ENCODE peak calls at places on chromosome 2, in eight cellular contexts. One of them, this sample, is unnamed.

GRCh38 chr2:227536445-227536844 is 62.2 kb upstream of the SCYGR2 start:
- DNase-seq in GM12891: no peak
- DNase-seq in HL-60: no peak
- DNase-seq in transverse colon: no peak
- DNase-seq in suprapubic skin: no peak
- DNase-seq in endothelial cell of umbilical vein: no peak
- DNase-seq in SK-N-SH: peak
- DNase-seq in upper lobe of left lung: no peak
- DNase-seq in this sample: no peak

GRCh38 chr2:202752071-202752470 is 117.3 kb downstream of the FAM117B start:
- DNase-seq in GM12891: no peak
- DNase-seq in HL-60: no peak
- DNase-seq in transverse colon: no peak
- DNase-seq in suprapubic skin: no peak
- DNase-seq in endothelial cell of umbilical vein: no peak
- DNase-seq in SK-N-SH: no peak
- DNase-seq in upper lobe of left lung: no peak
- DNase-seq in this sample: no peak

GRCh38 chr2:159775006-159775405 is 23.0 kb downstream of the CD302 start:
- DNase-seq in GM12891: no peak
- DNase-seq in HL-60: no peak
- DNase-seq in transverse colon: no peak
- DNase-seq in suprapubic skin: no peak
- DNase-seq in endothelial cell of umbilical vein: no peak
- DNase-seq in SK-N-SH: no peak
- DNase-seq in upper lobe of left lung: no peak
- DNase-seq in this sample: no peak

GRCh38 chr2:8125741-8126691 is 555.8 kb upstream of the ID2 start:
- DNase-seq in GM12891: no peak
- DNase-seq in HL-60: no peak
- DNase-seq in transverse colon: no peak
- DNase-seq in suprapubic skin: no peak
- DNase-seq in endothelial cell of umbilical vein: no peak
- DNase-seq in SK-N-SH: no peak
- DNase-seq in upper lobe of left lung: peak
- DNase-seq in this sample: no peak

GRCh38 chr2:67871696-67872320 is 191.0 kb downstream of the C1D start:
- DNase-seq in GM12891: no peak
- DNase-seq in HL-60: no peak
- DNase-seq in transverse colon: no peak
- DNase-seq in suprapubic skin: no peak
- DNase-seq in endothelial cell of umbilical vein: peak
- DNase-seq in SK-N-SH: no peak
- DNase-seq in upper lobe of left lung: peak
- DNase-seq in this sample: no peak

GRCh38 chr2:63590621-63591408 is 2.1 kb downstream of the MDH1 start:
- DNase-seq in GM12891: no peak
- DNase-seq in HL-60: peak
- DNase-seq in transverse colon: peak
- DNase-seq in suprapubic skin: no peak
- DNase-seq in endothelial cell of umbilical vein: no peak
- DNase-seq in SK-N-SH: no peak
- DNase-seq in upper lobe of left lung: no peak
- DNase-seq in this sample: peak

GRCh38 chr2:113200736-113201490 is 27.1 kb downstream of the PSD4 start:
- DNase-seq in GM12891: no peak
- DNase-seq in HL-60: no peak
- DNase-seq in transverse colon: no peak
- DNase-seq in suprapubic skin: no peak
- DNase-seq in endothelial cell of umbilical vein: no peak
- DNase-seq in SK-N-SH: no peak
- DNase-seq in upper lobe of left lung: peak
- DNase-seq in this sample: no peak

GRCh38 chr2:45860136-45861106 is 208.9 kb downstream of the PRKCE start:
- DNase-seq in GM12891: no peak
- DNase-seq in HL-60: no peak
- DNase-seq in transverse colon: peak
- DNase-seq in suprapubic skin: peak
- DNase-seq in endothelial cell of umbilical vein: peak
- DNase-seq in SK-N-SH: peak
- DNase-seq in upper lobe of left lung: no peak
- DNase-seq in this sample: no peak

GRCh38 chr2:166675553-166675952 is 181.5 kb upstream of the SCN7A start:
- DNase-seq in GM12891: no peak
- DNase-seq in HL-60: no peak
- DNase-seq in transverse colon: no peak
- DNase-seq in suprapubic skin: no peak
- DNase-seq in endothelial cell of umbilical vein: no peak
- DNase-seq in SK-N-SH: peak
- DNase-seq in upper lobe of left lung: no peak
- DNase-seq in this sample: no peak

GRCh38 chr2:239824866-239825704 is 200.1 kb downstream of the NDUFA10 start:
- DNase-seq in GM12891: no peak
- DNase-seq in HL-60: no peak
- DNase-seq in transverse colon: no peak
- DNase-seq in suprapubic skin: peak
- DNase-seq in endothelial cell of umbilical vein: no peak
- DNase-seq in SK-N-SH: peak
- DNase-seq in upper lobe of left lung: no peak
- DNase-seq in this sample: no peak

GRCh38 chr2:209772316-209772715 is 684 bp downstream of the UNC80 start:
- DNase-seq in GM12891: no peak
- DNase-seq in HL-60: no peak
- DNase-seq in transverse colon: no peak
- DNase-seq in suprapubic skin: no peak
- DNase-seq in endothelial cell of umbilical vein: no peak
- DNase-seq in SK-N-SH: peak
- DNase-seq in upper lobe of left lung: no peak
- DNase-seq in this sample: no peak

DNA sequence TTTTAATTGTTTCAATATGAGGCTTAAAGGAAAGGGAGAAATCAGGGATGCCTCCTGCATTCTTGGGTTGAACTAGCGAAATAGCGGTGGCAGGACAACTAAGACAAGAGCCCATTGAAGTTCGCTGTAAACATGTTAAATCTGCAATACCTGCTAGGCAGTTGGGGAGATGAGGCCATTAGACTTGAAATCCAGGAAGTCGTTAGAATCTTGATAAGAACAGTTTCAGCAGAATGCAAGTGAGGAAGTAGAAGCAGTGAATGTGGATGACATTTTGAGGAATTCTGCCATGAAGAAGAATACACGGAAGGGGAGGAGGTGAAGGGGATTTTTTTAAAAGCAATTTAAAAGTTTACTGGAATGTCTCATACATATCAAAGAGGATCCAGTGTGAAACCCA is 109.7 kb downstream of the LPIN1 start:
- DNase-seq in GM12891: no peak
- DNase-seq in HL-60: no peak
- DNase-seq in transverse colon: no peak
- DNase-seq in suprapubic skin: no peak
- DNase-seq in endothelial cell of umbilical vein: peak
- DNase-seq in SK-N-SH: no peak
- DNase-seq in upper lobe of left lung: no peak
- DNase-seq in this sample: no peak
- TF ChIP-seq POLR2AphosphoS5 in GM12891: no peak
- TF ChIP-seq POLR2AphosphoS5 in HL-60: no peak
- TF ChIP-seq POLR2AphosphoS5 in transverse colon: no peak
- TF ChIP-seq POLR2AphosphoS5 in suprapubic skin: no peak
- TF ChIP-seq POLR2AphosphoS5 in endothelial cell of umbilical vein: no peak
- TF ChIP-seq POLR2AphosphoS5 in SK-N-SH: no peak
- TF ChIP-seq POLR2AphosphoS5 in upper lobe of left lung: no peak
- TF ChIP-seq POLR2AphosphoS5 in this sample: no peak

DNA sequence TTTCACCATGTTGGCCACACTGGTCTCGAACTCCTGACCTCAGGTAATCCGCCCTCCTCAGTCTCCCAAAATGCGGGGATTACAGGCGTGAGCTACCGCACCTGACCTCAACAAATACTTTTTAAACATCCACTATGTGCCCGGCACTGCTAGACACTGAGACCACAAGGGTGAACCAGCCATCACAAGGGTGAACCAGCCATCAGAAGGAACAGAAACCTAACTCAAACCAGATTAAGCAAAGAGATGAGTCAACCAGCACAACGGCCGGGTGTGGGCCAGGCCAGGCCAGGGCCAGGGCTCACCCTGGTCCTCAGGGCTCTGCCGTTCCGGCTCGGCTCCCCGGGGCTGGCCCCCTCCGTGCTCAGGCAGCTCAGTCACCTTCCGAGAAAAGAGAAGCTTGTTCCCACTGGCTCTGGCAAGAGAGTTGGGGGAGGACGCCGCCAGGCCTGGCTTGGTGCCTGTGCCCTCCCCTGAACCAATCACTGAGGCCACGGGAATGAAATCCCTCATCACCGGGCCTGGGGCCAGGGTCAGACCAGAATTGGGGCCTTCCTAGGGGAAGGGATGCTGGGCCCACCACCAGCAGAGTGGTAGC is 4.4 kb downstream of the TEX44 start:
- DNase-seq in GM12891: peak
- DNase-seq in HL-60: no peak
- DNase-seq in transverse colon: no peak
- DNase-seq in suprapubic skin: no peak
- DNase-seq in endothelial cell of umbilical vein: no peak
- DNase-seq in SK-N-SH: no peak
- DNase-seq in upper lobe of left lung: peak
- DNase-seq in this sample: no peak
- TF ChIP-seq POLR2AphosphoS5 in GM12891: no peak
- TF ChIP-seq POLR2AphosphoS5 in HL-60: no peak
- TF ChIP-seq POLR2AphosphoS5 in transverse colon: no peak
- TF ChIP-seq POLR2AphosphoS5 in suprapubic skin: peak
- TF ChIP-seq POLR2AphosphoS5 in endothelial cell of umbilical vein: no peak
- TF ChIP-seq POLR2AphosphoS5 in SK-N-SH: no peak
- TF ChIP-seq POLR2AphosphoS5 in upper lobe of left lung: no peak
- TF ChIP-seq POLR2AphosphoS5 in this sample: no peak

GRCh38 chr2:9207641-9208301 is 1.2 kb downstream of the ASAP2 start:
- DNase-seq in GM12891: peak
- DNase-seq in HL-60: no peak
- DNase-seq in transverse colon: peak
- DNase-seq in suprapubic skin: peak
- DNase-seq in endothelial cell of umbilical vein: peak
- DNase-seq in SK-N-SH: peak
- DNase-seq in upper lobe of left lung: no peak
- DNase-seq in this sample: no peak
- TF ChIP-seq POLR2AphosphoS5 in GM12891: no peak
- TF ChIP-seq POLR2AphosphoS5 in HL-60: no peak
- TF ChIP-seq POLR2AphosphoS5 in transverse colon: peak
- TF ChIP-seq POLR2AphosphoS5 in suprapubic skin: no peak
- TF ChIP-seq POLR2AphosphoS5 in endothelial cell of umbilical vein: peak
- TF ChIP-seq POLR2AphosphoS5 in SK-N-SH: no peak
- TF ChIP-seq POLR2AphosphoS5 in upper lobe of left lung: no peak
- TF ChIP-seq POLR2AphosphoS5 in this sample: no peak

DNA sequence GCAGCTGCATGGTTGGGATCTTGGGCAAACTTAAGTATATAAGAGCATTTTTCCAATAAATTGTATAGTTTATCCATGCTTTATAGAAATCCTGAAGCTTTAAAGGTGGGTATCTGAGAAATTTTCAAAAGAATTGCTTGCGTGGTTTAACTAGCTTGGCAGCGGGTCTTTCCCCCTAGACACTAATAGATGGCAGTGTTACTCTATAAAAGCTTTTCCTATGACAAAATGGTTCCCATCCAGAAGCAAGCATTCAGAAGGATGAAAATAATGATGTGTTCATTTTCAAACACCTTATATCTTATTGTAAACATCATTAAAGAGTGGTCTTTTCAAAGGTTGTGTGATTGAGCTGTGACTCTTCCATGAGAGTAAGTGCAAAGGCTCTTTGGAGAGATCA is 45.9 kb downstream of the KDM3A start:
- DNase-seq in GM12891: no peak
- DNase-seq in HL-60: no peak
- DNase-seq in transverse colon: no peak
- DNase-seq in suprapubic skin: no peak
- DNase-seq in endothelial cell of umbilical vein: no peak
- DNase-seq in SK-N-SH: no peak
- DNase-seq in upper lobe of left lung: no peak
- DNase-seq in this sample: no peak
- TF ChIP-seq POLR2AphosphoS5 in GM12891: no peak
- TF ChIP-seq POLR2AphosphoS5 in HL-60: no peak
- TF ChIP-seq POLR2AphosphoS5 in transverse colon: no peak
- TF ChIP-seq POLR2AphosphoS5 in suprapubic skin: no peak
- TF ChIP-seq POLR2AphosphoS5 in endothelial cell of umbilical vein: no peak
- TF ChIP-seq POLR2AphosphoS5 in SK-N-SH: no peak
- TF ChIP-seq POLR2AphosphoS5 in upper lobe of left lung: no peak
- TF ChIP-seq POLR2AphosphoS5 in this sample: no peak

GRCh38 chr2:98161202-98161601 is 74.2 kb downstream of the VWA3B start:
- DNase-seq in GM12891: no peak
- DNase-seq in HL-60: no peak
- DNase-seq in transverse colon: no peak
- DNase-seq in suprapubic skin: no peak
- DNase-seq in endothelial cell of umbilical vein: no peak
- DNase-seq in SK-N-SH: no peak
- DNase-seq in upper lobe of left lung: no peak
- DNase-seq in this sample: no peak

GRCh38 chr2:98160574-98160973 is 73.6 kb downstream of the VWA3B start:
- DNase-seq in GM12891: no peak
- DNase-seq in HL-60: no peak
- DNase-seq in transverse colon: no peak
- DNase-seq in suprapubic skin: no peak
- DNase-seq in endothelial cell of umbilical vein: no peak
- DNase-seq in SK-N-SH: no peak
- DNase-seq in upper lobe of left lung: no peak
- DNase-seq in this sample: no peak

GRCh38 chr2:98167916-98168315 is 80.9 kb downstream of the VWA3B start:
- DNase-seq in GM12891: no peak
- DNase-seq in HL-60: no peak
- DNase-seq in transverse colon: no peak
- DNase-seq in suprapubic skin: no peak
- DNase-seq in endothelial cell of umbilical vein: no peak
- DNase-seq in SK-N-SH: no peak
- DNase-seq in upper lobe of left lung: no peak
- DNase-seq in this sample: no peak

GRCh38 chr2:98165516-98166071 is 78.6 kb downstream of the VWA3B start:
- DNase-seq in GM12891: no peak
- DNase-seq in HL-60: no peak
- DNase-seq in transverse colon: no peak
- DNase-seq in suprapubic skin: no peak
- DNase-seq in endothelial cell of umbilical vein: no peak
- DNase-seq in SK-N-SH: no peak
- DNase-seq in upper lobe of left lung: no peak
- DNase-seq in this sample: no peak

DNA sequence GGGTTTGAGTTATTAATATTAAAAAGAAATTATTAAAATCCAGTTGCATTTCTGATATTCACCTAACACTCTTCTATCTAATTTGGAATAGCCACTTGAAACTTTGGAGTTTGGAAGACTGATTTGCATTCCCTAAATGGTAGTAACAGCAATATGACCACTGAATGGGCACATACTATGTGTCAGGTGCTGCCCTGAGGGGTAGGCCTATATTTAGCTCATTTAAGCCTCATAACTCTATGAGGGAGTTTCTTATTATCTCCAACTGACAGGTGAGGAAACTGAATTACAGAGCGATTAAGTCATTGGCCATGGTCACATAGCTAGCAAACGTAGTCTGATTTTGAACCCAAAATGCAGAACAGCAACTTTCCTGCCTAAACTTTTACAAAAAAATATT is 77.3 kb downstream of the VWA3B start:
- DNase-seq in GM12891: no peak
- DNase-seq in HL-60: no peak
- DNase-seq in transverse colon: no peak
- DNase-seq in suprapubic skin: no peak
- DNase-seq in endothelial cell of umbilical vein: no peak
- DNase-seq in SK-N-SH: no peak
- DNase-seq in upper lobe of left lung: no peak
- DNase-seq in this sample: no peak
- TF ChIP-seq POLR2AphosphoS5 in GM12891: no peak
- TF ChIP-seq POLR2AphosphoS5 in HL-60: no peak
- TF ChIP-seq POLR2AphosphoS5 in transverse colon: no peak
- TF ChIP-seq POLR2AphosphoS5 in suprapubic skin: no peak
- TF ChIP-seq POLR2AphosphoS5 in endothelial cell of umbilical vein: no peak
- TF ChIP-seq POLR2AphosphoS5 in SK-N-SH: no peak
- TF ChIP-seq POLR2AphosphoS5 in upper lobe of left lung: no peak
- TF ChIP-seq POLR2AphosphoS5 in this sample: no peak